ENCODE peak calls at places on chromosomes 5 and 9, in five cellular contexts. R is spleen, A is HCT116, M is transverse colon, C is body of pancreas. V is an unnamed sample.

GRCh38 chr9:37333288-37333687 is 89.2 kb upstream of the GRHPR start:
- DNase-seq in R (no peak), A (no peak), M (no peak), C (no peak), V (no peak)

GRCh38 chr5:30100929-30101328 is 1092.6 kb upstream of the CDH6 start:
- DNase-seq in R (no peak), A (no peak), M (no peak), C (no peak), V (no peak)

GRCh38 chr5:137051165-137051564 is 448.0 kb downstream of the SPOCK1 start:
- DNase-seq in R (no peak), A (no peak), M (no peak), C (no peak), V (no peak)

GRCh38 chr5:72101828-72102227 is 5.4 kb upstream of the MAP1B start:
- DNase-seq in R (no peak), A (no peak), M (no peak), C (no peak), V (no peak)

GRCh38 chr5:72314571-72315172 is 5.4 kb downstream of the MRPS27 start:
- DNase-seq in R (no peak), A (no peak), M (no peak), C (peak; percentile 79), V (peak; percentile 62)

GRCh38 chr5:131423056-131423455 is 159.2 kb downstream of the CDC42SE2 start:
- DNase-seq in R (no peak), A (no peak), M (no peak), C (no peak), V (no peak)

GRCh38 chr5:3698412-3698811 is 102.8 kb downstream of the IRX1 start:
- DNase-seq in R (no peak), A (no peak), M (no peak), C (no peak), V (no peak)

GRCh38 chr5:172450861-172451695 is 3.2 kb downstream of the SH3PXD2B start:
- DNase-seq in R (peak; percentile 71), A (no peak), M (peak; percentile 38), C (peak; percentile 53), V (no peak)

GRCh38 chr9:16057541-16057940 is 504.7 kb downstream of the CCDC171 start:
- DNase-seq in R (no peak), A (no peak), M (no peak), C (no peak), V (no peak)

GRCh38 chr5:150508021-150508640 is at the start of gene NDST1:
- DNase-seq in R (no peak), A (no peak), M (no peak), C (peak; percentile 81), V (no peak)
- H3K27ac ChIP-seq in R (peak within 1 kb of the TSS; percentile 78), A (no peak within 1 kb of the TSS), M (peak within 1 kb of the TSS; percentile 70), C (peak within 1 kb of the TSS; percentile 29), V (peak within 1 kb of the TSS; percentile 17)

DNA sequence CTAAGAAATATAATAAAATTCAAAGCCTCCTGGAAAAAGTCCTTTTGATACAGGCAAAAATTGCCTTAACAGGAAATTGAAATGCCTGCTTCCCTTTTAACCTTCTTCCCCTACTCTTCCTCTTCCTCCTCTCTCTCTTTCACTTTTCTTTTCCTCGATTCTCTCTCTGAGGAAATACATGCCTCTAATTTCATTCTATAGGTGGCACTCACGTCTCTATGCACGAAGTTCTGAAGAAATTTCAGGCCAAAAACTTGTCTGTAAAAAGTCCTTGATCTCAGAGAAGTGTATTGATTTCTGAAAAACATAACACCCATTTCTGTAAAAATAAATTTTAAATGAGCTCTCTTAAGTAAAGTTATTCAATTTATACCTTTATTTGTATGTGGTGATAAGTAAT is 371.7 kb upstream of the IRX4 start:
- DNase-seq in R (no peak), A (no peak), M (no peak), C (no peak), V (no peak)
- TF ChIP-seq CTCF in R (no peak), A (no peak), M (no peak), C (no peak), V (no peak)

DNA sequence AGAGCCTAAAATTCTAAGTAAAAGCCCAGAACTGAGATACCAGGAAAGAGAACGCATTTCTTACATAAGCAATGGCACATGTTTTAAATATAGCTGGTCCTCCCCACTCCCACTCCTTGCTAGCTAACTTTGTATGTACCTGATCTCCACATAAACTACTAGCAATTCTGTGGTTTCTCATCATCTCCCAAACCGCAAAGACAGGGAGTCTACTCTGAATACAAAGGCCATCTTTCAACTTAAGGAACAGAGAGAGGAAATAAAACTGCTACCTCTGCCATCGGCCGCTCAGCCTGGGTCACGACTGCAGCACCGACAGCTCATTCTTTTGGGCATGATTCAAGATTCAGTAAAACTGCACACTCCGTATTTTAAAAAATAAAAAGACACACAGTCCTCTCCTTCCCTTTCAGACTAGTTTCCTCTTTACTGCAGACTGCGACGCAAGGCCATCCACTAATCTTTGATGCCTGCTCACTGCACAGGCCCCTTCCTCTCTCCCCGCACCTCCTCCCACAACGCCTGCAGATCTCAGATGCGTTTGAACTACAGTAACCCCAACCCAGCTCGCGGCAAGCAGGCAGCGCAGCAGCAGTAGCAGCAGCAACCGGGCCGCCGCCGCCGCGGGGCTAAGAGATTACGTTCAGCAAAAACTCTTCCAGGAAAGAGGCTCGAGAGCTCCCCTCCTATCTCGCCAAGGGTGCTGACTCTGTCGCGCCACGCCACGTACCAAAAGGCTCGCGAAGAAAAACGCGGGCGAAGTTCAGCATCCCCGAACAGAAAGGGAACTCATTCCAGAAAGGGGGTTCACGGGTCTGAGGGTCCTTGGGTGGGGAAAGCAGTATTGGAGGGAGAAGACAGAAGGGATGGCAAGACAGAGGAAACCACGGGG is 1.5 kb downstream of the RNF145 start:
- DNase-seq in R (peak; percentile 96), A (peak; percentile 33), M (peak; percentile 82), C (peak; percentile 78), V (peak; percentile 89)
- TF ChIP-seq POLR2A in R (no peak), A (no peak), M (peak; percentile 77), C (no peak), V (no peak)

DNA sequence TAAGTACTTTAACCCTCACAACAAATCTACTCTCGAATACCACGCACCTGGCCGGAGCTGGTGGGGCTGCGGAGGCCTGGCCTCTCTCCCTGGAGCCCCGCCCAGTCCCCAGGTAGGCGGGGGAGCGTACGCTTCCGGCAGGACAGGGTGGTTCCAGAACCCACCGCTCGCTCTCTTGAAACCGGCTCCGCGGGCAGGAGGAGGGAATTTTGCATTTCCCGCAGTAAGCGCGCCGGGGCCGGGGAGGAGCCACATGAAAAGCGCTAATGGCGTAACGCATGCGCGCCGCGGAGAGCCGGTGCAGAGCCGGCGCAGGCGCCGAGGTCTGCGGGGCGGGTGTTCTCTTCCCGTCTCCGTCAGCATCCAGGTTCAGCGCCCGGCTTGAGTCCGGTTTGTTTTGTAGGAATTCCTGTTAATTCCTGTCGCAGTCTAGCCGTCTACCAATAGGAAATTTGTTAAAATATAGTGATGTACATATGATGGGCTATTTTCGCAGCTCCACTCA is 20.8 kb downstream of the CAVIN4 start:
- DNase-seq in R (peak; percentile 94), A (peak; percentile 75), M (peak; percentile 90), C (peak; percentile 93), V (peak; percentile 82)
- H3K27ac ChIP-seq in R (peak overlapping the region; percentile 60), A (peak overlapping the region; percentile 16), M (no peak overlapping the region), C (peak overlapping the region; percentile 59), V (no peak overlapping the region)

GRCh38 chr9:34253460-34253837 is 74.6 kb downstream of the UBAP1 start:
- DNase-seq in R (no peak), A (no peak), M (no peak), C (no peak), V (peak; percentile 80)
- TF ChIP-seq CTCF in R (no peak), A (no peak), M (no peak), C (no peak), V (no peak)

GRCh38 chr9:85940832-85941616 is at the start of gene NAA35:
- DNase-seq in R (peak; percentile 99), A (peak; percentile 97), M (peak; percentile 99), C (peak; percentile 99), V (peak; percentile 98)
- TF ChIP-seq POLR2A in R (peak; percentile 5), A (no peak), M (no peak), C (peak; percentile 19), V (no peak)

GRCh38 chr9:137511758-137512463 is 38.3 kb downstream of the PNPLA7 start:
- DNase-seq in R (peak; percentile 51), A (no peak), M (no peak), C (no peak), V (no peak)

GRCh38 chr9:137515338-137515724 is 34.9 kb downstream of the PNPLA7 start:
- DNase-seq in R (peak; percentile 52), A (no peak), M (no peak), C (no peak), V (no peak)

GRCh38 chr9:137514691-137515337 is 35.4 kb downstream of the PNPLA7 start:
- DNase-seq in R (no peak), A (no peak), M (no peak), C (no peak), V (no peak)

GRCh38 chr9:137519553-137519952 is 30.6 kb downstream of the PNPLA7 start:
- DNase-seq in R (no peak), A (no peak), M (no peak), C (no peak), V (no peak)

DNA sequence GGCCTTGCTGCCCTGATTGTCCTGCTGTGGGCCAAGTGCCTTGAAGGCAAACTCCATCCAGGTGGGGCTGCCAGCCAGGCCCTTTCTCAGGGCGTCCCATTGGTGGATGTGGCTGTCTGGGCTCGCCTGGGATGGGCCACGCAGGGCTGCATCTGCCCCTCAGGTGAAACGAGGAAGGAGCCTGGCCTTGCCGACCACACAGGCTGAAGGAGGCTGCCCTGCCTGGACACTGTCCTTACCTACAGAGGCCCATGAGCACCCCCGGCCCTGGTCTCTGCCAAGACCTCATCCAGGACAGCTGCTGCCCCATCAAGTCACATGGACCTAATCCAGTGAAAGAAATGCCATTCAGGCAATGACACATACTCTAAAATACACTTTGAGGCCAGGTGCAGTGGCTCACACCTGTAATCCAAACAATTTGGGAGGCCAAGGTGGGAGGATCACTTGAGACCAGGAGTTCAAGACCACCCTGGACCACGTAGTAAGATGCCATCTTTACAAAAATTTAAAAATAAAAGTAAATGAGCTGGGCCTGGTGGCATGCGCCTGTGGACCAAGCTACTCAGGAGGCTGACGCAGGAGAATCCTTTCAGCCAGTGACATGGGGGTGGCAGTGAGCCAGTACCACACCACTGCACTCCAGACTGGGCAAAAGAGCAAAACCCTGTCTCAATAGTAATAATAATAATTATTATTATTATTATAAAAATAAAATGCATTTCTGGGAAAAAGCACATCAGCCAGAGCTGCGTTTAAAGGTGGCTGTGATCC is 33.9 kb downstream of the PNPLA7 start:
- DNase-seq in R (no peak), A (no peak), M (no peak), C (no peak), V (no peak)
- H3K27ac ChIP-seq in R (no peak overlapping the region), A (no peak overlapping the region), M (no peak overlapping the region), C (no peak overlapping the region), V (no peak overlapping the region)

DNA sequence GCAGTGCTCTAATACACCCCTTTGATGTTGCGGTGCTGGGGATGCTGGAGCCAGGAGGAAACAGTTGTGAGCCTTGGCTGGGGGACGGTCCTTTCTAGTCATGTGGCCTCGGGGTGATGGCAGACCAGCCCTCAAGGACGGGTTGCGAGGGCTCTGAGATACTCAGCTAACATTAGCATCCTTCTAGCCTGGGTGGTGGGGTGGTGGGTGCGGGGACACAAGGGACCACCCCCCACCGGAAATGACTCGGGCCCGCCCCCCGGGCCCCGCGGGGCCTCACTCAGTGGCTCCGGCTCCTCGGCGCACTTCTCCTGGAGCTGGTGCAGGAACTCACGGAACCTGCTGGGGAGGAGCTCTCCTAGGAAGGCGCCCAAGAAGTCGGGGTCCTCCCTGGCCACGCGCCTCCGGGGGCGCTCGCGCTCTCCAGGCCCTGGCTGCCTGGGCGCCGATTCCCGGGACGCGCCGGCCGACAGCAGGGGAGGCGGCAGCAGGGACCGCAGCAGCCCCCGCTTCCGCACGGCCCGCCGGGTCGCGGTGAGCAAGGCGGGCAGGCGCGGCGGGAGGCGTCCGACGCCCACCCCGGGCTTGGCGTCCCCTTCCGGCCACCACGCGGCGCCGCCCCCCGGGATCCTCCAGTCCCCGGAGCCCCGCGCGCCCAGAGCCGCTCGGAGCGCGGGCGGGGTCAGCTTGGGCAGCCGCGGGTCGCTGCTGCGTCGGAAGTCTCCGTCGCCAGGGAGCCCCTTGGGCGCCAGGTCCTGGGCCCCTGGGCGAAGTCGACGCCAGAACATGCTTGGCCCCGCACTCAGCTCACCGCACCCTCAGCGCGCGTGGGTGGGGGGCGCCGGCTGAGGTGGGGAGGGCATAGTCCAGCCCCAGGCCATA is 873 bp downstream of the C9orf50 start:
- DNase-seq in R (peak; percentile 77), A (no peak), M (no peak), C (no peak), V (no peak)
- TF ChIP-seq CTCF in R (no peak), A (no peak), M (no peak), C (peak; percentile 14), V (no peak)

V was measured in heart left ventricle.